ENCODE peak calls at places on chromosomes 11 and 22, in nine cellular contexts. One of them, this sample, is unnamed.

GRCh38 chr11:128549256-128549944 is 38.0 kb downstream of the ETS1 start:
- DNase-seq in A549: no peak
- DNase-seq in tibial nerve: peak; percentile 41
- DNase-seq in ovary: peak; percentile 54
- DNase-seq in K562: no peak
- DNase-seq in GM12878: no peak
- DNase-seq in stomach: no peak
- DNase-seq in SK-N-SH: no peak
- DNase-seq in HepG2: no peak
- DNase-seq in this sample: peak; percentile 89

GRCh38 chr22:19412478-19412877 is 19.1 kb downstream of the HIRA start:
- DNase-seq in A549: no peak
- DNase-seq in tibial nerve: no peak
- DNase-seq in ovary: no peak
- DNase-seq in K562: no peak
- DNase-seq in GM12878: no peak
- DNase-seq in stomach: no peak
- DNase-seq in SK-N-SH: no peak
- DNase-seq in HepG2: no peak
- DNase-seq in this sample: peak; percentile 6

GRCh38 chr11:10261821-10262220 is 32.2 kb downstream of the SBF2 start:
- DNase-seq in A549: no peak
- DNase-seq in tibial nerve: no peak
- DNase-seq in ovary: no peak
- DNase-seq in K562: no peak
- DNase-seq in GM12878: no peak
- DNase-seq in stomach: no peak
- DNase-seq in SK-N-SH: no peak
- DNase-seq in HepG2: no peak
- DNase-seq in this sample: no peak

GRCh38 chr22:19762315-19763140 is 1.9 kb downstream of the TBX1 start:
- DNase-seq in A549: no peak
- DNase-seq in tibial nerve: no peak
- DNase-seq in ovary: no peak
- DNase-seq in K562: no peak
- DNase-seq in GM12878: no peak
- DNase-seq in stomach: no peak
- DNase-seq in SK-N-SH: no peak
- DNase-seq in HepG2: no peak
- DNase-seq in this sample: no peak

GRCh38 chr11:7793233-7793632 is 3.5 kb downstream of the OR5P2 start:
- DNase-seq in A549: no peak
- DNase-seq in tibial nerve: no peak
- DNase-seq in ovary: no peak
- DNase-seq in K562: no peak
- DNase-seq in GM12878: no peak
- DNase-seq in stomach: no peak
- DNase-seq in SK-N-SH: no peak
- DNase-seq in HepG2: no peak
- DNase-seq in this sample: no peak

GRCh38 chr11:125842319-125842948 is 9.3 kb downstream of the PATE4 start:
- DNase-seq in A549: no peak
- DNase-seq in tibial nerve: no peak
- DNase-seq in ovary: no peak
- DNase-seq in K562: no peak
- DNase-seq in GM12878: no peak
- DNase-seq in stomach: no peak
- DNase-seq in SK-N-SH: no peak
- DNase-seq in HepG2: no peak
- DNase-seq in this sample: no peak

GRCh38 chr22:24325105-24325757 is 54.6 kb downstream of the SPECC1L start:
- DNase-seq in A549: peak; percentile 16
- DNase-seq in tibial nerve: no peak
- DNase-seq in ovary: no peak
- DNase-seq in K562: peak; percentile 13
- DNase-seq in GM12878: peak; percentile 62
- DNase-seq in stomach: no peak
- DNase-seq in SK-N-SH: peak; percentile 42
- DNase-seq in HepG2: peak; percentile 49
- DNase-seq in this sample: no peak

GRCh38 chr22:40624770-40625169 is 11.7 kb downstream of the MRTFA start:
- DNase-seq in A549: no peak
- DNase-seq in tibial nerve: no peak
- DNase-seq in ovary: no peak
- DNase-seq in K562: no peak
- DNase-seq in GM12878: no peak
- DNase-seq in stomach: no peak
- DNase-seq in SK-N-SH: no peak
- DNase-seq in HepG2: no peak
- DNase-seq in this sample: no peak

GRCh38 chr11:70413151-70413550 is 14.8 kb downstream of the CTTN start:
- DNase-seq in A549: no peak
- DNase-seq in tibial nerve: no peak
- DNase-seq in ovary: peak; percentile 72
- DNase-seq in K562: no peak
- DNase-seq in GM12878: no peak
- DNase-seq in stomach: no peak
- DNase-seq in SK-N-SH: no peak
- DNase-seq in HepG2: no peak
- DNase-seq in this sample: no peak

GRCh38 chr11:64858467-64859401 is 14.3 kb upstream of the CDC42BPG start:
- DNase-seq in A549: no peak
- DNase-seq in tibial nerve: no peak
- DNase-seq in ovary: no peak
- DNase-seq in K562: no peak
- DNase-seq in GM12878: no peak
- DNase-seq in stomach: peak; percentile 57
- DNase-seq in SK-N-SH: no peak
- DNase-seq in HepG2: no peak
- DNase-seq in this sample: peak; percentile 63

GRCh38 chr11:11533751-11534150 is 88.1 kb downstream of the GALNT18 start:
- DNase-seq in A549: no peak
- DNase-seq in tibial nerve: no peak
- DNase-seq in ovary: no peak
- DNase-seq in K562: no peak
- DNase-seq in GM12878: no peak
- DNase-seq in stomach: no peak
- DNase-seq in SK-N-SH: no peak
- DNase-seq in HepG2: no peak
- DNase-seq in this sample: no peak

GRCh38 chr11:57529012-57529411 is 1.5 kb downstream of the TIMM10 start:
- DNase-seq in A549: no peak
- DNase-seq in tibial nerve: no peak
- DNase-seq in ovary: no peak
- DNase-seq in K562: no peak
- DNase-seq in GM12878: no peak
- DNase-seq in stomach: no peak
- DNase-seq in SK-N-SH: no peak
- DNase-seq in HepG2: no peak
- DNase-seq in this sample: no peak

GRCh38 chr11:66543263-66544107 is 2.4 kb downstream of the ZDHHC24 start:
- DNase-seq in A549: no peak
- DNase-seq in tibial nerve: no peak
- DNase-seq in ovary: peak; percentile 58
- DNase-seq in K562: no peak
- DNase-seq in GM12878: peak; percentile 38
- DNase-seq in stomach: peak; percentile 47
- DNase-seq in SK-N-SH: peak; percentile 82
- DNase-seq in HepG2: no peak
- DNase-seq in this sample: no peak

GRCh38 chr11:76825726-76826396 is 34.9 kb upstream of the ACER3 start:
- DNase-seq in A549: no peak
- DNase-seq in tibial nerve: no peak
- DNase-seq in ovary: no peak
- DNase-seq in K562: peak; percentile 45
- DNase-seq in GM12878: no peak
- DNase-seq in stomach: no peak
- DNase-seq in SK-N-SH: no peak
- DNase-seq in HepG2: no peak
- DNase-seq in this sample: no peak

GRCh38 chr11:45771194-45771941 is 33.6 kb upstream of the SLC35C1 start:
- DNase-seq in A549: peak; percentile 66
- DNase-seq in tibial nerve: peak; percentile 54
- DNase-seq in ovary: peak; percentile 63
- DNase-seq in K562: peak; percentile 65
- DNase-seq in GM12878: no peak
- DNase-seq in stomach: peak; percentile 69
- DNase-seq in SK-N-SH: peak; percentile 74
- DNase-seq in HepG2: peak; percentile 23
- DNase-seq in this sample: peak; percentile 78

GRCh38 chr11:23205156-23205871 is 345.0 kb upstream of the CCDC179 start:
- DNase-seq in A549: no peak
- DNase-seq in tibial nerve: no peak
- DNase-seq in ovary: no peak
- DNase-seq in K562: no peak
- DNase-seq in GM12878: no peak
- DNase-seq in stomach: no peak
- DNase-seq in SK-N-SH: no peak
- DNase-seq in HepG2: no peak
- DNase-seq in this sample: no peak

GRCh38 chr22:17707526-17707925 is 66.7 kb downstream of the BID start:
- DNase-seq in A549: no peak
- DNase-seq in tibial nerve: no peak
- DNase-seq in ovary: no peak
- DNase-seq in K562: no peak
- DNase-seq in GM12878: no peak
- DNase-seq in stomach: no peak
- DNase-seq in SK-N-SH: no peak
- DNase-seq in HepG2: no peak
- DNase-seq in this sample: no peak

DNA sequence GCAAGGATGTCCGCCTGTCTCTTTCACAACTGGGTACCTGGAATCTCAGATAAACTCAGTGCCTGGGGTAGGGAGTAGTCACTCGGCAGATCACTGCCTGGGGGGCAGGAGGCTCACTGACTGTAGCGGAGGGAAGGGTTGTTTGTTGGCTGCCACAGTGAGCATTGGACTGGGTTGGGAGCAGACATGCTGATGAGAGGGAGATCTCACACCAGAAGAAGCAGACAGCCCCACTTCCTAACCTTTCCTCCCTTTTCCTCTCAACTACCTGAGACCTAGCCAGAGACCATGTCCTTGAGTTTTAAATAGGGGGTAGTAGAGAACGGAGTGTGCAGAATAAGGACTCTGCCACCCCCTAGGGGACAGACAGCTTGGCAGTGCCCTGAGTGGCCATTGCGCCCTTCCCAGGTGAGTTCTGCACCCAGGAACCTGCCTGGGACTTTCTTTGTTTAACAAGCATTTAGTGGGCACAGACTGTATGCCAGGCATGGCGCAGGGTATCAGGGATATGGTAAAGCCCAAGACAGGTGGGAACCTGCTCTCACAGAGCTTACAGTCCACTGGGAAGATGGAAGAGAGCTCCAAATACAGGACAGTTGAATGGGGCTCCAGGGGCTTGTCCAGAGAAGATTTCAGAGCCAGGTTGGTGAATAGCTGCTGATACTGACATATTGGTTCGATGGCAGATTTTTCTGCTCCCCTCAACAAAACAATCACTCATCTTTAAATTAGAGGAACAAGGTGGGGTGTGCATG is 115.7 kb upstream of the NNMT start:
- DNase-seq in A549: no peak
- DNase-seq in tibial nerve: no peak
- DNase-seq in ovary: peak; percentile 64
- DNase-seq in K562: no peak
- DNase-seq in GM12878: no peak
- DNase-seq in stomach: peak; percentile 77
- DNase-seq in SK-N-SH: peak; percentile 61
- DNase-seq in HepG2: peak; percentile 12
- DNase-seq in this sample: no peak
- TF ChIP-seq EP300 in A549: no peak
- TF ChIP-seq EP300 in tibial nerve: peak; percentile 6
- TF ChIP-seq EP300 in ovary: no peak
- TF ChIP-seq EP300 in K562: no peak
- TF ChIP-seq EP300 in GM12878: no peak
- TF ChIP-seq EP300 in stomach: no peak
- TF ChIP-seq EP300 in SK-N-SH: no peak
- TF ChIP-seq EP300 in HepG2: no peak
- TF ChIP-seq EP300 in this sample: no peak

DNA sequence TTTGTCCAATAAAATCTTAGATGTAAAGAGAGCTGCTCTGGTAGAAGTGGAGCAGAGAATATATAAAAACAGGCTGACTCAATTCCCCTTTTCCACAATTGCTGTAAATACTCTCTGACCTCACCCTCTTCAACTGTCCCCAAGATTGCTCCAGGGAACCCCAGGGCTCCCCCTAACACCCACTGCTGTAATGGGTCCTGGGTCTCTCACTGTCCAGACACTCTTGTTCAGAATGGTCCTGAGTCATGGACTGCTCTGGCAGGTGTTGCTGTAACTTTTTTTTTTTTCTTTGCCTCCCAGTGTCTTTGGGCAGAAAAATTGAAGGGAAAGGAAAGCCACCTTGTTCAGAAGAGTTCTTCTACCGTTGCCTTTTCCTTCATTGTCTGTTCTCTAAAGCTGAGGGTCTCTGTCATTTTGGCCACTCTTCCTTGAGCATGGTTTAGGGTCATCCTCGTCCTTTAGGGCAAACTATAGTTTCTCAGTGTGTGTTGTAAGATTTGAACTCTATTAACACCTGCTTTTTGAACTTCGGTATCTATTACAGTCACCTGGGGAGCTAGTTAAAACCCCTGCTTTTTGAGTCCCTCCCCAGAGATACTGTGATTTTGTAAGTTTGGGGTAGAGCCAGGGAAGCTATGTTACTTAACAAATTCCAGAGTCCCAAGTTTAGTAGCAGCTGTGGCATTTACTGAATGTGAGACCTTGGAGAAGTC is 209.5 kb downstream of the NAV2 start:
- DNase-seq in A549: no peak
- DNase-seq in tibial nerve: no peak
- DNase-seq in ovary: no peak
- DNase-seq in K562: no peak
- DNase-seq in GM12878: no peak
- DNase-seq in stomach: no peak
- DNase-seq in SK-N-SH: no peak
- DNase-seq in HepG2: no peak
- DNase-seq in this sample: no peak
- TF ChIP-seq CTCF in A549: no peak
- TF ChIP-seq CTCF in tibial nerve: no peak
- TF ChIP-seq CTCF in ovary: no peak
- TF ChIP-seq CTCF in K562: no peak
- TF ChIP-seq CTCF in GM12878: no peak
- TF ChIP-seq CTCF in stomach: no peak
- TF ChIP-seq CTCF in SK-N-SH: no peak
- TF ChIP-seq CTCF in HepG2: no peak
- TF ChIP-seq CTCF in this sample: no peak

GRCh38 chr22:37381489-37381888 is 45.8 kb downstream of the ELFN2 start:
- DNase-seq in A549: no peak
- DNase-seq in tibial nerve: no peak
- DNase-seq in ovary: no peak
- DNase-seq in K562: no peak
- DNase-seq in GM12878: no peak
- DNase-seq in stomach: no peak
- DNase-seq in SK-N-SH: no peak
- DNase-seq in HepG2: no peak
- DNase-seq in this sample: no peak
- TF ChIP-seq EP300 in A549: no peak
- TF ChIP-seq EP300 in tibial nerve: no peak
- TF ChIP-seq EP300 in ovary: no peak
- TF ChIP-seq EP300 in K562: no peak
- TF ChIP-seq EP300 in GM12878: no peak
- TF ChIP-seq EP300 in stomach: no peak
- TF ChIP-seq EP300 in SK-N-SH: no peak
- TF ChIP-seq EP300 in HepG2: no peak
- TF ChIP-seq EP300 in this sample: no peak

GRCh38 chr11:6206456-6207180 is 1.3 kb downstream of the C11orf42 start:
- DNase-seq in A549: no peak
- DNase-seq in tibial nerve: no peak
- DNase-seq in ovary: no peak
- DNase-seq in K562: no peak
- DNase-seq in GM12878: no peak
- DNase-seq in stomach: no peak
- DNase-seq in SK-N-SH: no peak
- DNase-seq in HepG2: no peak
- DNase-seq in this sample: no peak
- TF ChIP-seq CTCF in A549: no peak
- TF ChIP-seq CTCF in tibial nerve: no peak
- TF ChIP-seq CTCF in ovary: no peak
- TF ChIP-seq CTCF in K562: no peak
- TF ChIP-seq CTCF in GM12878: no peak
- TF ChIP-seq CTCF in stomach: no peak
- TF ChIP-seq CTCF in SK-N-SH: no peak
- TF ChIP-seq CTCF in HepG2: no peak
- TF ChIP-seq CTCF in this sample: no peak

This sample was measured in sigmoid colon.